ENCODE peak calls at places on chromosomes 7 and 10, in nine cellular contexts. R is mesendoderm, C is SJCRH30, M is skeletal muscle cell, Q is left lung, I is GM06990, P is iPS DF 6.9, G is heart right ventricle, T is fibroblast of the aortic adventitia. H is an unnamed sample.

GRCh38 chr7:131042269-131043160 is 285.2 kb upstream of the MKLN1 start:
- DNase-seq in R (peak), C (no peak), M (no peak), Q (no peak), I (no peak), P (no peak), G (no peak), T (peak), H (no peak)

GRCh38 chr7:135710417-135711138 is 17.4 kb downstream of the SLC13A4 start:
- DNase-seq in R (peak), C (peak), M (no peak), Q (no peak), I (no peak), P (no peak), G (no peak), T (no peak), H (no peak)

GRCh38 chr7:114862406-114862805 is 59.5 kb upstream of the MDFIC start:
- DNase-seq in R (no peak), C (no peak), M (no peak), Q (no peak), I (no peak), P (no peak), G (no peak), T (no peak), H (no peak)

GRCh38 chr7:12570148-12570528 is 382 bp upstream of the SCIN start:
- DNase-seq in R (no peak), C (no peak), M (no peak), Q (peak), I (no peak), P (no peak), G (no peak), T (no peak), H (no peak)

GRCh38 chr10:22447068-22447467 is 101.8 kb downstream of the SPAG6 start:
- DNase-seq in R (no peak), C (no peak), M (no peak), Q (no peak), I (no peak), P (no peak), G (no peak), T (no peak), H (no peak)

GRCh38 chr7:69882269-69882668 is 284.0 kb downstream of the AUTS2 start:
- DNase-seq in R (no peak), C (no peak), M (no peak), Q (no peak), I (no peak), P (no peak), G (no peak), T (no peak), H (no peak)

GRCh38 chr7:106114735-106115383 is 2.7 kb upstream of the SYPL1 start:
- DNase-seq in R (no peak), C (no peak), M (no peak), Q (no peak), I (no peak), P (no peak), G (no peak), T (no peak), H (no peak)

GRCh38 chr10:89352039-89352597 is 24.3 kb downstream of the IFIT3 start:
- DNase-seq in R (peak), C (no peak), M (peak), Q (peak), I (peak), P (no peak), G (no peak), T (peak), H (no peak)

GRCh38 chr7:57308631-57309408 is 141.2 kb upstream of the ZNF716 start:
- DNase-seq in R (no peak), C (peak), M (no peak), Q (no peak), I (no peak), P (no peak), G (peak), T (no peak), H (no peak)

GRCh38 chr10:93074137-93074596 is 474 bp downstream of the CYP26A1 start:
- DNase-seq in R (peak), C (no peak), M (no peak), Q (no peak), I (no peak), P (no peak), G (no peak), T (no peak), H (no peak)

GRCh38 chr10:84539244-84539643 is 210.9 kb downstream of the CCSER2 start:
- DNase-seq in R (no peak), C (no peak), M (no peak), Q (no peak), I (no peak), P (no peak), G (no peak), T (peak), H (no peak)

GRCh38 chr10:127797339-127797738 is 60.4 kb downstream of the FOXI2 start:
- DNase-seq in R (peak), C (no peak), M (no peak), Q (no peak), I (no peak), P (no peak), G (no peak), T (no peak), H (no peak)

GRCh38 chr10:24133839-24134238 is 75.1 kb upstream of the KIAA1217 start:
- DNase-seq in R (no peak), C (no peak), M (no peak), Q (no peak), I (no peak), P (no peak), G (no peak), T (no peak), H (no peak)

GRCh38 chr10:124025638-124026336 is 67.6 kb downstream of the CHST15 start:
- DNase-seq in R (peak), C (no peak), M (no peak), Q (no peak), I (no peak), P (no peak), G (no peak), T (peak), H (no peak)

GRCh38 chr7:106166651-106167342 is 54.7 kb upstream of the SYPL1 start:
- DNase-seq in R (peak), C (peak), M (peak), Q (no peak), I (no peak), P (peak), G (no peak), T (peak), H (peak)

GRCh38 chr10:96511044-96511945 is 2.4 kb downstream of the TLL2 start:
- DNase-seq in R (peak), C (peak), M (no peak), Q (no peak), I (no peak), P (peak), G (no peak), T (peak), H (no peak)

GRCh38 chr7:87148332-87148955 is 3.8 kb upstream of the DMTF1 start:
- DNase-seq in R (peak), C (peak), M (peak), Q (no peak), I (no peak), P (no peak), G (no peak), T (peak), H (no peak)

GRCh38 chr10:80163741-80164341 is 31.3 kb downstream of the PLAC9 start:
- DNase-seq in R (no peak), C (no peak), M (peak), Q (no peak), I (no peak), P (no peak), G (no peak), T (peak), H (peak)

GRCh38 chr10:130436633-130437032 is 300.4 kb downstream of the GLRX3 start:
- DNase-seq in R (no peak), C (no peak), M (no peak), Q (no peak), I (no peak), P (no peak), G (no peak), T (no peak), H (no peak)

GRCh38 chr10:80133221-80133620 is 691 bp downstream of the PLAC9 start:
- DNase-seq in R (no peak), C (peak), M (no peak), Q (no peak), I (no peak), P (no peak), G (peak), T (peak), H (no peak)

GRCh38 chr10:98259606-98260319 is 8.2 kb downstream of the LOXL4 start:
- DNase-seq in R (no peak), C (no peak), M (no peak), Q (no peak), I (no peak), P (no peak), G (no peak), T (no peak), H (no peak)

GRCh38 chr10:103917326-103918052 is 495 bp downstream of the STN1 start:
- DNase-seq in R (no peak), C (peak), M (no peak), Q (peak), I (no peak), P (no peak), G (peak), T (no peak), H (peak)

GRCh38 chr10:69409968-69410367 is 6.8 kb downstream of the TACR2 start:
- DNase-seq in R (no peak), C (no peak), M (no peak), Q (peak), I (no peak), P (no peak), G (no peak), T (peak), H (no peak)

GRCh38 chr10:101272229-101272868 is 43.1 kb upstream of the LBX1 start:
- DNase-seq in R (peak), C (peak), M (no peak), Q (peak), I (peak), P (peak), G (peak), T (peak), H (peak)
- H3K4me3 ChIP-seq in R (no peak), C (no peak), M (no peak), Q (no peak), I (no peak), P (no peak), G (no peak), T (no peak), H (no peak)

GRCh38 chr7:27104244-27105149 is 2.0 kb upstream of the HOXA2 start:
- DNase-seq in R (no peak), C (no peak), M (no peak), Q (no peak), I (no peak), P (no peak), G (no peak), T (peak), H (no peak)
- H3K4me3 ChIP-seq in R (no peak), C (no peak), M (no peak), Q (no peak), I (no peak), P (no peak), G (no peak), T (peak), H (no peak)

DNA sequence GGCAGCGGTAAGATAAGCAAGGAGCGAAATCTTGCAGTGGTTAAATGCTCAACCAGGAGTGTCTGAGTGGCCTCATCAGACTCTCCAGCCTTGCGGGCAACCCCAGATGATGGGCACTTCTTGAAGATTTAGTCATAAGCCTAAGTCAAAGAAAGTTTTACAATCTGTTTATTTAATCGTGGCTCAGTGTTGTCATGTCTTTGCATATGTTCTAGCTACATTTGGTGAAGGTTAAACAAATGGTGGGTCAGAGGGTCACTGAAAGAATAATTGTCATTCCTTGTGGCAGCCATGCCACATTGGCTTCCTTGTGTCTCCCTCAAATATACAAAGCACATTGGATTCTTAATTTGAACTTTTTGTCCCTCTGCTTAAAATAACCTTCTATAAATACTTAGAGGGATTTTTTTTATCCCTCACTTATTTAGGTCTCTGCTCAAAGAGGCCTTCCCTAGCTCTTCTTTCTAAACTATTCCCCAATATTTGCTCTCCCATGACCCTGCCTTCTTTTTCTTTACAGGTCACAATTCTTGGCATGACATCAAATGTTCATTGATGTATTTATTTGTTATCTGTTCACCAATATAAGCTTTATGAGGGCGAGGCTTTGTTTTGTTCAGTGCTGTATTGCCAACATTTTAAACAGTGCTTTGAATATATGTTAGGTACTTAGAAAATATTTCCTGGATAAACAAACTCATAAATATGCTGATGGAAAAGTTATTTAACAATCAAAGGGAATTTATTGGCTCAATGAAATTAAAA is 68.7 kb downstream of the NEUROD6 start:
- DNase-seq in R (no peak), C (no peak), M (no peak), Q (no peak), I (no peak), P (no peak), G (no peak), T (no peak), H (no peak)
- H3K4me3 ChIP-seq in R (no peak), C (no peak), M (no peak), Q (no peak), I (no peak), P (no peak), G (no peak), T (no peak), H (no peak)

GRCh38 chr7:157612664-157613561 is 276.1 kb downstream of the DNAJB6 start:
- DNase-seq in R (no peak), C (no peak), M (no peak), Q (no peak), I (no peak), P (no peak), G (peak), T (no peak), H (no peak)

GRCh38 chr7:157610671-157611295 is 274.0 kb downstream of the DNAJB6 start:
- DNase-seq in R (no peak), C (no peak), M (no peak), Q (no peak), I (no peak), P (no peak), G (no peak), T (no peak), H (no peak)

GRCh38 chr7:157611341-157611740 is 274.5 kb downstream of the DNAJB6 start:
- DNase-seq in R (no peak), C (no peak), M (no peak), Q (no peak), I (no peak), P (no peak), G (no peak), T (no peak), H (no peak)

GRCh38 chr7:157613575-157614322 is 276.9 kb downstream of the DNAJB6 start:
- DNase-seq in R (peak), C (no peak), M (no peak), Q (no peak), I (no peak), P (no peak), G (no peak), T (no peak), H (no peak)

DNA sequence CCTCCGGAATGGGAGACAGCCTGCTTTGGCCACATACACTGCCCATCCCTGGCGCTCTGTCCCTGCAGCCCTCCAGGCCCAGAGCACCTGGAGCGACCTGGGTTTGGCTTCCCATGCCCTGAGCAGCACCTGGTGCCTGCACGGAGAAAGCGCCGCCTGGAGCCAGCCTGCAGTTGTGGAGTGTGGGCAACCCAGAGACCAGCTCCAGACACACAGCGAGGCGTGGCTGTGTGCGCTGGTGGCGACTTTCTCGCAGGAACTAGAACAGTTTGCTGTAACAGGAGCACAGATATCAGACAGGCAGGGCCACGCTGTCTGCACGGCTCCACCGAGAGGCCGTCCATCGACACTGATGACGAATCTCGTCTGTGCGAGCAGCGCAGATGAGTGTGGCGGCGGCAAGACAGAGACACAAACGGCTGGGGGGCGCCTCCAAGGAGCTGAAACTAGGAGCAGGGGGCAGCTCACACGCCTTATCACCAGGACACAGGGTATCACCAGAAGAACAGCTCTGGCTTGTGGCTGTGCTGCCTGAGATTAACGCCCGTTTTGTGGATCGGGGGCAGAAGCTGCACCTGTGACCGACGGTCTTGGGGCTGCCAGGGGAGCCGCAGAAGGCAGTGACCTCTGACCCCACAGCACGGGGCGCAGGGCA is 275.3 kb downstream of the DNAJB6 start:
- DNase-seq in R (no peak), C (no peak), M (no peak), Q (no peak), I (no peak), P (no peak), G (no peak), T (no peak), H (no peak)
- H3K4me3 ChIP-seq in R (no peak), C (no peak), M (no peak), Q (no peak), I (no peak), P (no peak), G (peak), T (no peak), H (no peak)

DNA sequence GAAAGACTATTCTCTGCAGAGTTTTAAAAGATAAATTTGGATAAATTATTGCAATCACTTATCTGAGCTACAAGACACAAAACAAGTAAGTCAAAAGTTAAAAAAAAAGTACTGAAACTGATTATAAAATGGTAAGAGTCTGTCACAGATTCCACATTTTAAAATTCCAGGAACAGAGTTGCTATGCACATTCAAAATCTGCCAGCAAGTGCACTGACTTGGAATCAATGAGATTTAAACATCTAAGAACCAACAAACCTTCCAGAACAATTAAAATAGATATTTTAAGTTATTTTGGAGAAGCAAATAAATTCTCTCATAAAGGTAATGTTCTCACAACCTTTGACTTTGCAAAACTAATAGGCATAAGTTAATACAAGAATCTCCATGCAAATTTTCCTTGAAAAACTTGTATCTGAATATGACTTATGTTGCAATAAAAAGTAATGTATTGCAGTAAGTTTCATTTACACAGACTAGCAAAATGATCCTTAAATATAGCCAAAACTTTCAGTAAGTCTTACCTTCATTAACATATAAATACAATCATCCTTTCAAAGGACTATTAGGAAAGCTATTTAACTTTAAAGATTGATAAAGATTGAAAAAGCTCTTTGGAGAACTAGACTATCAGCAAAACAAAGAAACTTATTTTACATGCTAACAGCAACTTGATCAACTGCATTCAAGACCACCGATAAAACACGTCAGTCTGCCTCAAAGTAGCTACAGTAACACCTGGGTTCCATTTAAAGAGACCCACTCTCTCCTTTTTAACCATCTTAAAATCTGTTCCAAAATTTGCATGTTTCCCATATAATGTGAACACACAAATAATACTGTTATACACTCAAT is 4.4 kb downstream of the ETV1 start:
- DNase-seq in R (peak), C (peak), M (no peak), Q (no peak), I (no peak), P (no peak), G (no peak), T (no peak), H (no peak)
- H3K4me3 ChIP-seq in R (no peak), C (peak), M (no peak), Q (peak), I (no peak), P (no peak), G (peak), T (no peak), H (peak)